ENCODE peak calls at places on chromosomes 13 and 19, in five cellular contexts. Y is AG04449; N is dorsolateral prefrontal cortex; E is activated CD8-positive, alpha-beta T cell treated with anti-CD3 and anti-CD28 coated beads for 36 hours; B is CD4-positive, alpha-beta T cell. W is an unnamed sample.

GRCh38 chr13:47039106-47039505 is 142.3 kb upstream of the HTR2A start:
- DNase-seq in Y (peak), N (no peak), E (no peak), B (no peak), W (no peak)

GRCh38 chr13:60583911-60584753 is 187.1 kb downstream of the TDRD3 start:
- DNase-seq in Y (peak), N (no peak), E (peak), B (no peak), W (no peak)

GRCh38 chr13:72109863-72110262 is 242.9 kb upstream of the DACH1 start:
- DNase-seq in Y (no peak), N (no peak), E (no peak), B (no peak), W (no peak)

GRCh38 chr13:22740264-22740663 is 440.5 kb upstream of the SGCG start:
- DNase-seq in Y (no peak), N (no peak), E (peak), B (no peak), W (no peak)

GRCh38 chr19:54882758-54883157 is 8.7 kb downstream of the FCAR start:
- DNase-seq in Y (no peak), N (no peak), E (peak), B (no peak), W (no peak)

GRCh38 chr13:43445651-43446050 is 341.1 kb downstream of the ENOX1 start:
- DNase-seq in Y (no peak), N (no peak), E (no peak), B (no peak), W (no peak)

GRCh38 chr19:10502524-10503001 is 593 bp downstream of the KEAP1 start:
- DNase-seq in Y (no peak), N (peak), E (peak), B (peak), W (peak)

GRCh38 chr13:28313579-28313978 is 175.2 kb downstream of the PAN3 start:
- DNase-seq in Y (no peak), N (no peak), E (peak), B (no peak), W (no peak)

GRCh38 chr19:3249408-3249807 is 24.9 kb downstream of the CELF5 start:
- DNase-seq in Y (no peak), N (no peak), E (peak), B (no peak), W (no peak)

GRCh38 chr13:49938921-49939320 is 2.8 kb upstream of the SPRYD7 start:
- DNase-seq in Y (no peak), N (no peak), E (no peak), B (no peak), W (no peak)

GRCh38 chr19:35793381-35794165 is 18.2 kb downstream of the ARHGAP33 start:
- DNase-seq in Y (no peak), N (no peak), E (no peak), B (no peak), W (no peak)

GRCh38 chr13:113160983-113161382 is 2.5 kb downstream of the PROZ start:
- DNase-seq in Y (no peak), N (no peak), E (no peak), B (no peak), W (no peak)

GRCh38 chr13:43397110-43397509 is 373.7 kb downstream of the DNAJC15 start:
- DNase-seq in Y (peak), N (no peak), E (no peak), B (no peak), W (no peak)

GRCh38 chr13:31051999-31052398 is 109.7 kb downstream of the HSPH1 start:
- DNase-seq in Y (no peak), N (no peak), E (no peak), B (no peak), W (no peak)

GRCh38 chr19:21130097-21130775 is 11.6 kb upstream of the ZNF431 start:
- DNase-seq in Y (no peak), N (no peak), E (no peak), B (no peak), W (no peak)

GRCh38 chr13:74168263-74168675 is 34.1 kb upstream of the KLF12 start:
- DNase-seq in Y (no peak), N (no peak), E (no peak), B (no peak), W (no peak)

GRCh38 chr13:66958611-66959010 is 271.5 kb downstream of the PCDH9 start:
- DNase-seq in Y (no peak), N (no peak), E (no peak), B (no peak), W (no peak)

GRCh38 chr13:21901326-21901725 is 230.5 kb downstream of the FGF9 start:
- DNase-seq in Y (no peak), N (no peak), E (no peak), B (no peak), W (no peak)

GRCh38 chr13:107205318-107206112 is 637.6 kb upstream of the ARGLU1 start:
- DNase-seq in Y (no peak), N (peak), E (peak), B (peak), W (peak)

GRCh38 chr13:107202371-107203023 is 634.6 kb upstream of the ARGLU1 start:
- DNase-seq in Y (no peak), N (no peak), E (no peak), B (no peak), W (no peak)

GRCh38 chr13:107208889-107209288 is 641.0 kb upstream of the ARGLU1 start:
- DNase-seq in Y (no peak), N (no peak), E (no peak), B (no peak), W (no peak)

GRCh38 chr13:107200491-107200890 is 632.6 kb upstream of the ARGLU1 start:
- DNase-seq in Y (no peak), N (no peak), E (no peak), B (no peak), W (no peak)

GRCh38 chr13:107203146-107203847 is 635.4 kb upstream of the ARGLU1 start:
- DNase-seq in Y (no peak), N (no peak), E (no peak), B (no peak), W (no peak)
- TF ChIP-seq CTCF in Y (no peak), N (peak), E (no peak), B (no peak), W (peak)

DNA sequence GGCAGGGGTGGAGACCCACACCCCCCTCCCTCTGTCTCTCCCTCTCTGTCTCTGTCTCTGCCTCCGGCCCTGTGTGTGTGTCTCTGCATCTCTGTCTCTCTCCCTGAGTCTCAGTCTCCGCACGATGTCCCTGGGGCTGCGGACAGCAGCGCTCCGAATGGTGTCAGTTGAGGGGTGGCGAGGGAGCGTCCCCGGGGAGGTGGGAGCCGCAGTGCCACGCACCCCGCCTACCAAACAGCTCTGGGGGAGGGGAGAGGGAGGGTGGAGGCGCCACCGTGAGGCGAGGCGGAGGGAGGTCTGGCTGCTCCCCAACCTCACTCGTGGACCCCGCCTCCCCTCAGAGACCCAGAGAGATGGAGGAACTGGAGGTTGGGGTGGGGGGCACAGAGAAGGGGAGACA is 7.4 kb downstream of the ERFL start:
- DNase-seq in Y (no peak), N (no peak), E (no peak), B (no peak), W (no peak)
- TF ChIP-seq CTCF in Y (no peak), N (no peak), E (no peak), B (no peak), W (no peak)

DNA sequence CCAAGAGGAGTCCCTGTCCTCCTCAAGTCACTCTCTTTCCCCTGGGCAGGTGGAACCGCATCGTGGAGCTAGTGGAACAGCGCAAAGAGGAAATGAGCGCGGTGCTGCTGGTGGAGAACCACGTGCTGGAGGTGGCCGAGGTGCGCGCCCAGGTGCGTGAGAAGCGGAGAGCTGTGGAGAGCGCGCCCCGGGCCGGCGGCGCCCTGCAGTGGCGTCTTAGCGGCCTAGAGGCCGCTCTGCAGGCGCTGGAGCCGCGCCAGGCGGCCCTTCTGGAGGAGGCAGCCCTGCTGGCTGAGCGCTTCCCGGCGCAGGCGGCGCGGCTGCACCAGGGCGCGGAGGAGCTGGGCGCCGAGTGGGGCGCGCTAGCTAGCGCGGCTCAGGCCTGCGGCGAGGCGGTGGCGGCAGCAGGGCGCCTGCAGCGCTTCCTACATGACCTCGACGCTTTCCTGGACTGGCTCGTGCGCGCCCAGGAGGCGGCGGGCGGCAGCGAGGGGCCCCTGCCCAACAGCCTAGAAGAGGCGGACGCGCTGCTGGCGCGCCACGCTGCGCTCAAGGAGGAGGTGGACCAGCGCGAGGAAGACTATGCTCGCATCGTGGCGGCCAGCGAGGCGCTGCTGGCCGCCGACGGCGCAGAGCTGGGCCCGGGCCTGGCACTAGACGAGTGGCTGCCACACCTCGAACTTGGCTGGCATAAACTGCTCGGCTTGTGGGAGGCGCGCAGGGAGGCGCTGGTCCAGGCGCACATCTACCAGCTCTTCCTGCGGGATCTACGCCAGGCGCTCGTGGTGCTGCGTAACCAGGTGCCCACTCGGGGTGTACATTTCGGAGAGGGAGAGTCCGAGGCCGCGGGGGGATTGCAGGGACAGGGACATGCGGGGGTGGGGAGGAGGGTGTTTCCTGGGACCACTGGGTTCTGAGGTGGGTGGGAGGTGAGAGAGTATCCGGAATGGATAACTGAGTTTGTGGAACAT is 52.8 kb downstream of the SPTBN4 start:
- DNase-seq in Y (no peak), N (no peak), E (peak), B (no peak), W (no peak)
- TF ChIP-seq CTCF in Y (no peak), N (no peak), E (no peak), B (no peak), W (peak)

DNA sequence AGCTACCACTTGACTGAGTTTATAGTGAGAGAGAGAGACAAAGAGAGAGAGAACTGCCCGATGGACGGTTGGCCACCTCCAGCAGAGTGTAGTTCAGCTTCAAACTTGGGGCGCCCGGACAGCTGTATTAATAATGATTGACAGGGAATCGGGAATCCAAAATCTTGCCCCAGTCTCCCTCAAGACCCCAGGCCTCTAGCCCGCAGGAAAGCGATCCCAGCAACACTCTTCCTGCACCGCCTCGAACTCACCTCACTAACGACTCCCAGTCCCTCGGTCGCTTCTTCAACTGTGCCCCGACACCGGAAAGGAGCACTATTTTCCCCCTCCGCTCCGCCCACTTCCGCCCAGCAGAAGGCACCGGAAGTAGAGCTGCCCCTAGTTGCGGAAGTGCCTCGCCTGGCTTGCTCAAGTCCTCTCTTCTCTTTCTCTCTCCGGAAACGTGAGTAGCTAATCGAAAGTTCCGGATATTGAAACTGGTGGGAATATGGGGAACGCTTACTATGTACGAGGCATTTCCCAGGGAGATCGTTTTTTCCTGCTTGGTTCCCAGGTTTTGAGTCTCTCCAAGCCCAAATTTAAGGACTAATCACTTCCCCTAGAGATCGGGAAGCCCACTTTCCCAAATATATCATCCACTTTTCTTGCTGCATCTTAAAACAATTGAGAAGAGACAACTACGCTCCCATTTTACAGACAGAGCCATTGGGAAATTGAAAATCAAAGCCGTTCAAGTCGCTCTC is at the start of gene NOSIP:
- DNase-seq in Y (peak), N (peak), E (peak), B (peak), W (peak)
- TF ChIP-seq CTCF in Y (no peak), N (peak), E (no peak), B (no peak), W (no peak)

GRCh38 chr19:44587863-44588752 is 25.3 kb upstream of the IGSF23 start:
- DNase-seq in Y (peak), N (no peak), E (peak), B (no peak), W (no peak)
- TF ChIP-seq CTCF in Y (peak), N (no peak), E (no peak), B (no peak), W (no peak)

W was measured in progenitor cell of endocrine pancreas.